ENCODE peak calls at places on chromosomes 3 and 15, in eight cellular contexts. One of them, this sample, is unnamed.

GRCh38 chr15:83745771-83746170 is 91.8 kb downstream of the ADAMTSL3 start:
- DNase-seq in SK-N-SH: no peak
- DNase-seq in HFF-Myc: no peak
- DNase-seq in AG04449: no peak
- DNase-seq in foreskin fibroblast: no peak
- DNase-seq in heart left ventricle: no peak
- DNase-seq in HCT116: no peak
- DNase-seq in CD8-positive, alpha-beta memory T cell: no peak
- DNase-seq in this sample: no peak

GRCh38 chr3:108250626-108251025 is 28.4 kb upstream of the IFT57 start:
- DNase-seq in SK-N-SH: no peak
- DNase-seq in HFF-Myc: no peak
- DNase-seq in AG04449: no peak
- DNase-seq in foreskin fibroblast: no peak
- DNase-seq in heart left ventricle: no peak
- DNase-seq in HCT116: no peak
- DNase-seq in CD8-positive, alpha-beta memory T cell: no peak
- DNase-seq in this sample: no peak

GRCh38 chr3:56894912-56895431 is 93.2 kb upstream of the ARHGEF3 start:
- DNase-seq in SK-N-SH: no peak
- DNase-seq in HFF-Myc: no peak
- DNase-seq in AG04449: no peak
- DNase-seq in foreskin fibroblast: no peak
- DNase-seq in heart left ventricle: no peak
- DNase-seq in HCT116: no peak
- DNase-seq in CD8-positive, alpha-beta memory T cell: no peak
- DNase-seq in this sample: peak

GRCh38 chr3:19293295-19293694 is 145.0 kb downstream of the KCNH8 start:
- DNase-seq in SK-N-SH: no peak
- DNase-seq in HFF-Myc: no peak
- DNase-seq in AG04449: no peak
- DNase-seq in foreskin fibroblast: no peak
- DNase-seq in heart left ventricle: no peak
- DNase-seq in HCT116: no peak
- DNase-seq in CD8-positive, alpha-beta memory T cell: no peak
- DNase-seq in this sample: no peak

GRCh38 chr3:100708644-100708988 is 678 bp upstream of the TFG start:
- DNase-seq in SK-N-SH: no peak
- DNase-seq in HFF-Myc: no peak
- DNase-seq in AG04449: no peak
- DNase-seq in foreskin fibroblast: no peak
- DNase-seq in heart left ventricle: no peak
- DNase-seq in HCT116: no peak
- DNase-seq in CD8-positive, alpha-beta memory T cell: no peak
- DNase-seq in this sample: no peak

GRCh38 chr3:190032924-190033323 is 87.8 kb downstream of the P3H2 start:
- DNase-seq in SK-N-SH: no peak
- DNase-seq in HFF-Myc: no peak
- DNase-seq in AG04449: no peak
- DNase-seq in foreskin fibroblast: no peak
- DNase-seq in heart left ventricle: no peak
- DNase-seq in HCT116: no peak
- DNase-seq in CD8-positive, alpha-beta memory T cell: no peak
- DNase-seq in this sample: no peak

GRCh38 chr3:101530213-101531047 is 17.4 kb upstream of the SENP7 start:
- DNase-seq in SK-N-SH: no peak
- DNase-seq in HFF-Myc: no peak
- DNase-seq in AG04449: no peak
- DNase-seq in foreskin fibroblast: no peak
- DNase-seq in heart left ventricle: no peak
- DNase-seq in HCT116: no peak
- DNase-seq in CD8-positive, alpha-beta memory T cell: no peak
- DNase-seq in this sample: no peak

GRCh38 chr3:126130981-126131750 is 47.2 kb upstream of the SLC41A3 start:
- DNase-seq in SK-N-SH: peak
- DNase-seq in HFF-Myc: no peak
- DNase-seq in AG04449: no peak
- DNase-seq in foreskin fibroblast: no peak
- DNase-seq in heart left ventricle: no peak
- DNase-seq in HCT116: no peak
- DNase-seq in CD8-positive, alpha-beta memory T cell: no peak
- DNase-seq in this sample: no peak

GRCh38 chr15:49675051-49675450 is 54.2 kb downstream of the DTWD1 start:
- DNase-seq in SK-N-SH: no peak
- DNase-seq in HFF-Myc: peak
- DNase-seq in AG04449: no peak
- DNase-seq in foreskin fibroblast: peak
- DNase-seq in heart left ventricle: no peak
- DNase-seq in HCT116: no peak
- DNase-seq in CD8-positive, alpha-beta memory T cell: no peak
- DNase-seq in this sample: peak

GRCh38 chr3:36631549-36631948 is 132.8 kb downstream of the DCLK3 start:
- DNase-seq in SK-N-SH: no peak
- DNase-seq in HFF-Myc: no peak
- DNase-seq in AG04449: no peak
- DNase-seq in foreskin fibroblast: no peak
- DNase-seq in heart left ventricle: no peak
- DNase-seq in HCT116: no peak
- DNase-seq in CD8-positive, alpha-beta memory T cell: no peak
- DNase-seq in this sample: no peak

GRCh38 chr15:23594252-23594770 is 28.8 kb downstream of the MKRN3 start:
- DNase-seq in SK-N-SH: no peak
- DNase-seq in HFF-Myc: no peak
- DNase-seq in AG04449: no peak
- DNase-seq in foreskin fibroblast: no peak
- DNase-seq in heart left ventricle: no peak
- DNase-seq in HCT116: no peak
- DNase-seq in CD8-positive, alpha-beta memory T cell: no peak
- DNase-seq in this sample: no peak

GRCh38 chr3:147410126-147410517 is 957 bp downstream of the ZIC1 start:
- DNase-seq in SK-N-SH: no peak
- DNase-seq in HFF-Myc: no peak
- DNase-seq in AG04449: no peak
- DNase-seq in foreskin fibroblast: no peak
- DNase-seq in heart left ventricle: no peak
- DNase-seq in HCT116: no peak
- DNase-seq in CD8-positive, alpha-beta memory T cell: no peak
- DNase-seq in this sample: no peak

GRCh38 chr15:85543741-85544155 is 163.3 kb downstream of the AKAP13 start:
- DNase-seq in SK-N-SH: no peak
- DNase-seq in HFF-Myc: no peak
- DNase-seq in AG04449: no peak
- DNase-seq in foreskin fibroblast: no peak
- DNase-seq in heart left ventricle: peak
- DNase-seq in HCT116: no peak
- DNase-seq in CD8-positive, alpha-beta memory T cell: peak
- DNase-seq in this sample: no peak

GRCh38 chr3:72462611-72463011 is 385.6 kb downstream of the SHQ1 start:
- DNase-seq in SK-N-SH: no peak
- DNase-seq in HFF-Myc: no peak
- DNase-seq in AG04449: no peak
- DNase-seq in foreskin fibroblast: no peak
- DNase-seq in heart left ventricle: no peak
- DNase-seq in HCT116: no peak
- DNase-seq in CD8-positive, alpha-beta memory T cell: no peak
- DNase-seq in this sample: peak

GRCh38 chr15:56916825-56917477 is 1.5 kb upstream of the TCF12 start:
- DNase-seq in SK-N-SH: no peak
- DNase-seq in HFF-Myc: no peak
- DNase-seq in AG04449: no peak
- DNase-seq in foreskin fibroblast: no peak
- DNase-seq in heart left ventricle: no peak
- DNase-seq in HCT116: no peak
- DNase-seq in CD8-positive, alpha-beta memory T cell: no peak
- DNase-seq in this sample: no peak

GRCh38 chr3:76308541-76308940 is 523.2 kb upstream of the ZNF717 start:
- DNase-seq in SK-N-SH: no peak
- DNase-seq in HFF-Myc: no peak
- DNase-seq in AG04449: no peak
- DNase-seq in foreskin fibroblast: peak
- DNase-seq in heart left ventricle: no peak
- DNase-seq in HCT116: no peak
- DNase-seq in CD8-positive, alpha-beta memory T cell: no peak
- DNase-seq in this sample: peak

GRCh38 chr3:172514678-172515077 is 8.6 kb downstream of the TNFSF10 start:
- DNase-seq in SK-N-SH: no peak
- DNase-seq in HFF-Myc: no peak
- DNase-seq in AG04449: no peak
- DNase-seq in foreskin fibroblast: no peak
- DNase-seq in heart left ventricle: no peak
- DNase-seq in HCT116: no peak
- DNase-seq in CD8-positive, alpha-beta memory T cell: no peak
- DNase-seq in this sample: no peak

GRCh38 chr3:36075491-36075890 is 304.8 kb upstream of the STAC start:
- DNase-seq in SK-N-SH: no peak
- DNase-seq in HFF-Myc: no peak
- DNase-seq in AG04449: no peak
- DNase-seq in foreskin fibroblast: no peak
- DNase-seq in heart left ventricle: no peak
- DNase-seq in HCT116: no peak
- DNase-seq in CD8-positive, alpha-beta memory T cell: no peak
- DNase-seq in this sample: no peak

GRCh38 chr15:74170845-74171578 is 2.5 kb upstream of the ISLR start:
- DNase-seq in SK-N-SH: no peak
- DNase-seq in HFF-Myc: no peak
- DNase-seq in AG04449: no peak
- DNase-seq in foreskin fibroblast: no peak
- DNase-seq in heart left ventricle: no peak
- DNase-seq in HCT116: no peak
- DNase-seq in CD8-positive, alpha-beta memory T cell: no peak
- DNase-seq in this sample: no peak

GRCh38 chr15:90686435-90687218 is 30.5 kb upstream of the BLM start:
- DNase-seq in SK-N-SH: no peak
- DNase-seq in HFF-Myc: no peak
- DNase-seq in AG04449: no peak
- DNase-seq in foreskin fibroblast: no peak
- DNase-seq in heart left ventricle: no peak
- DNase-seq in HCT116: no peak
- DNase-seq in CD8-positive, alpha-beta memory T cell: peak
- DNase-seq in this sample: no peak

GRCh38 chr15:28923726-28924280 is 38.0 kb downstream of the APBA2 start:
- DNase-seq in SK-N-SH: no peak
- DNase-seq in HFF-Myc: no peak
- DNase-seq in AG04449: no peak
- DNase-seq in foreskin fibroblast: no peak
- DNase-seq in heart left ventricle: no peak
- DNase-seq in HCT116: no peak
- DNase-seq in CD8-positive, alpha-beta memory T cell: no peak
- DNase-seq in this sample: no peak

GRCh38 chr3:190225186-190225692 is 97.0 kb downstream of the CLDN1 start:
- DNase-seq in SK-N-SH: peak
- DNase-seq in HFF-Myc: no peak
- DNase-seq in AG04449: no peak
- DNase-seq in foreskin fibroblast: no peak
- DNase-seq in heart left ventricle: no peak
- DNase-seq in HCT116: peak
- DNase-seq in CD8-positive, alpha-beta memory T cell: no peak
- DNase-seq in this sample: no peak

GRCh38 chr3:44554626-44555592 is at the start of gene ZKSCAN7:
- DNase-seq in SK-N-SH: peak
- DNase-seq in HFF-Myc: no peak
- DNase-seq in AG04449: no peak
- DNase-seq in foreskin fibroblast: peak
- DNase-seq in heart left ventricle: peak
- DNase-seq in HCT116: no peak
- DNase-seq in CD8-positive, alpha-beta memory T cell: peak
- DNase-seq in this sample: no peak
- H3K4me3 ChIP-seq in SK-N-SH: peak
- H3K4me3 ChIP-seq in HFF-Myc: peak
- H3K4me3 ChIP-seq in AG04449: peak
- H3K4me3 ChIP-seq in foreskin fibroblast: peak
- H3K4me3 ChIP-seq in heart left ventricle: peak
- H3K4me3 ChIP-seq in HCT116: no peak
- H3K4me3 ChIP-seq in CD8-positive, alpha-beta memory T cell: peak
- H3K4me3 ChIP-seq in this sample: peak

DNA sequence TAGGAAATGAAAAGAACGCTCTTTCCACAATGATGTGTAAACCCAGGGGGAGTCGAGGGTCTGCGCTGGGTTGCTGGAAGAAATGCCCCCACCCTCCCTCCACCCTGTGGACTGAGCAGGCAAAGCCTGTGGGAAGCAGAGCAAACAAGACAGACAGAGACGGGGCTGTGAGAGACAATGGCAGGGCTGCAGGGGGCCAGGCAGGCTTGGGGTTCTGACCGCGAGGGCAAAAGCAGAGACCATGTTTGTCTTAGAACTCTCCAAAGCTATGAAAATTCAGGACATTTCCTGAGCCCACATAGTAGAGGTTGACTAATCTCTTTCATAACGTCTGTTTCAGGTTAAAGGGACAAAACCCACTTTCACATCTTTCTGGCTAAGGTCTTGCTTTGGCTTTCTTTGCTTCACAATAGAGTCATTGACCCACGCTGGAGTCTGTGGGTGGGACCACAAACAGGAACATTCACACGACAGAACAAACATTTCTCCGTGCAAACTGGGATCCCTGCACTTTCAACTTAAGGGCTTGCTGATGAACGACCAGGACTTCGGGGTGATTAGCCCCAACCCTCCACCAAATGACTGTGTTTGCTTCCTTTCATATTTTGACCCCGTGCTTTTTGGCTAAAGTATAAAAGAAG is 156.0 kb upstream of the TPM1 start:
- DNase-seq in SK-N-SH: no peak
- DNase-seq in HFF-Myc: no peak
- DNase-seq in AG04449: no peak
- DNase-seq in foreskin fibroblast: peak
- DNase-seq in heart left ventricle: no peak
- DNase-seq in HCT116: no peak
- DNase-seq in CD8-positive, alpha-beta memory T cell: no peak
- DNase-seq in this sample: no peak
- H3K4me3 ChIP-seq in SK-N-SH: peak
- H3K4me3 ChIP-seq in HFF-Myc: no peak
- H3K4me3 ChIP-seq in AG04449: no peak
- H3K4me3 ChIP-seq in foreskin fibroblast: peak
- H3K4me3 ChIP-seq in heart left ventricle: no peak
- H3K4me3 ChIP-seq in HCT116: no peak
- H3K4me3 ChIP-seq in CD8-positive, alpha-beta memory T cell: no peak
- H3K4me3 ChIP-seq in this sample: no peak

GRCh38 chr3:143831208-143831607 is 17.1 kb downstream of the SLC9A9 start:
- DNase-seq in SK-N-SH: no peak
- DNase-seq in HFF-Myc: no peak
- DNase-seq in AG04449: no peak
- DNase-seq in foreskin fibroblast: peak
- DNase-seq in heart left ventricle: no peak
- DNase-seq in HCT116: no peak
- DNase-seq in CD8-positive, alpha-beta memory T cell: no peak
- DNase-seq in this sample: no peak
- H3K4me3 ChIP-seq in SK-N-SH: no peak
- H3K4me3 ChIP-seq in HFF-Myc: no peak
- H3K4me3 ChIP-seq in AG04449: no peak
- H3K4me3 ChIP-seq in foreskin fibroblast: no peak
- H3K4me3 ChIP-seq in heart left ventricle: no peak
- H3K4me3 ChIP-seq in HCT116: no peak
- H3K4me3 ChIP-seq in CD8-positive, alpha-beta memory T cell: no peak
- H3K4me3 ChIP-seq in this sample: no peak

DNA sequence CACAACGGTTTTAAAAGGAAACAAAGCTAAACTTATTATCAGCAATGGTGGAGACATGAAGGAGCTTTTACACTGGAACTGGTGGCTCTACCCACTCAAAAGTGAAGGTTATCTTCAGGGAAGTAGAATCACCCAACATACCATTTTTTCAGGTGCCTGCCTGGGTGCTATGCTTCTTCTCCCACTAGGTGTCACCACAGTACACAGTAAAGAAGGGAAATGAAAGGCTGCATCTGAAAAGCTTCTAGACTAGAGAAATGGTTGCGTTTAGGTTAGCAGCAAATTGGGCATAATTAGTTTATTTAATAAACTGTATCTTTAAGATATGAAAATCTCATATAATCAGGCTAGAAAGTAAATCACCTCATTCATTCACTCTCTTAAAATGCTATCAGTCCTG is 47.0 kb upstream of the SELENOK start:
- DNase-seq in SK-N-SH: peak
- DNase-seq in HFF-Myc: peak
- DNase-seq in AG04449: no peak
- DNase-seq in foreskin fibroblast: peak
- DNase-seq in heart left ventricle: no peak
- DNase-seq in HCT116: peak
- DNase-seq in CD8-positive, alpha-beta memory T cell: no peak
- DNase-seq in this sample: peak
- H3K4me3 ChIP-seq in SK-N-SH: no peak
- H3K4me3 ChIP-seq in HFF-Myc: no peak
- H3K4me3 ChIP-seq in AG04449: no peak
- H3K4me3 ChIP-seq in foreskin fibroblast: no peak
- H3K4me3 ChIP-seq in heart left ventricle: no peak
- H3K4me3 ChIP-seq in HCT116: no peak
- H3K4me3 ChIP-seq in CD8-positive, alpha-beta memory T cell: no peak
- H3K4me3 ChIP-seq in this sample: no peak

This sample was measured in skeletal muscle cell.